ENCODE peak calls at places on chromosome 3, in four cellular contexts. I, R, B and T are unnamed samples.

GRCh38 chr3:66822059-66823009 is 175.8 kb upstream of the KBTBD8 start:
- DNase-seq in B (peak; percentile 91), I (peak; percentile 64), R (peak; percentile 9), T (peak; percentile 64)

GRCh38 chr3:101828289-101828688 is 21.0 kb upstream of the NFKBIZ start:
- DNase-seq in R (no peak), B (no peak), I (no peak), T (no peak)

GRCh38 chr3:191901746-191902145 is 440.8 kb downstream of the PYDC2 start:
- DNase-seq in B (no peak), R (no peak), I (no peak), T (no peak)

GRCh38 chr3:143348486-143349327 is 229.1 kb downstream of the CHST2 start:
- DNase-seq in B (no peak), I (peak; percentile 29), R (no peak), T (no peak)

GRCh38 chr3:184371570-184372018 is 6.4 kb downstream of the THPO start:
- DNase-seq in I (peak; percentile 73), R (no peak), B (peak; percentile 77), T (peak; percentile 73)

GRCh38 chr3:108102420-108103039 is 11.7 kb upstream of the CD47 start:
- DNase-seq in R (no peak), B (no peak), I (no peak), T (no peak)

GRCh38 chr3:172516318-172517214 is 6.7 kb downstream of the TNFSF10 start:
- DNase-seq in R (no peak), B (no peak), I (no peak), T (no peak)

GRCh38 chr3:41267975-41268640 is 68.8 kb downstream of the CTNNB1 start:
- DNase-seq in B (no peak), I (peak; percentile 69), R (no peak), T (peak; percentile 86)

GRCh38 chr3:128555098-128555825 is 62.3 kb upstream of the GATA2 start:
- DNase-seq in B (peak; percentile 66), R (no peak), I (no peak), T (no peak)

GRCh38 chr3:149621218-149622005 is 36.4 kb downstream of the WWTR1 start:
- DNase-seq in I (no peak), B (no peak), R (no peak), T (no peak)

GRCh38 chr3:106341090-106341489 is 472.3 kb upstream of the CBLB start:
- DNase-seq in R (no peak), I (no peak), B (no peak), T (no peak)

GRCh38 chr3:16243706-16244490 is 20.8 kb downstream of the DPH3 start:
- DNase-seq in I (no peak), R (no peak), B (no peak), T (no peak)

GRCh38 chr3:21517184-21517583 is 233.8 kb downstream of the ZNF385D start:
- DNase-seq in I (no peak), B (no peak), R (no peak), T (no peak)

GRCh38 chr3:12489832-12490231 is 5.6 kb downstream of the TSEN2 start:
- DNase-seq in R (no peak), B (no peak), I (no peak), T (no peak)

GRCh38 chr3:195763248-195763830 is 42.6 kb downstream of the MUC20 start:
- DNase-seq in B (no peak), R (no peak), I (no peak), T (no peak)

GRCh38 chr3:79255696-79256095 is 512.1 kb downstream of the ROBO1 start:
- DNase-seq in B (no peak), R (no peak), I (no peak), T (no peak)

GRCh38 chr3:133965906-133966305 is 63.8 kb downstream of the SLCO2A1 start:
- DNase-seq in B (no peak), R (no peak), I (no peak), T (no peak)

GRCh38 chr3:57256844-57257243 is 29.3 kb downstream of the APPL1 start:
- DNase-seq in R (no peak), B (no peak), I (no peak), T (no peak)

GRCh38 chr3:184145120-184145524 is 10.0 kb downstream of the EIF2B5 start:
- DNase-seq in B (peak; percentile 62), I (peak; percentile 33), R (no peak), T (no peak)

GRCh38 chr3:170909129-170909903 is 879 bp upstream of the EIF5A2 start:
- DNase-seq in I (no peak), B (no peak), R (no peak), T (no peak)

GRCh38 chr3:162780313-162780712 is 1283.7 kb downstream of the OTOL1 start:
- DNase-seq in B (no peak), I (no peak), R (no peak), T (no peak)

GRCh38 chr3:88059380-88060160 is 515 bp downstream of the ZNF654 start:
- DNase-seq in R (no peak), B (no peak), I (peak; percentile 20), T (no peak)

GRCh38 chr3:16151109-16151508 is 23.4 kb upstream of the GALNT15 start:
- DNase-seq in B (no peak), I (no peak), R (no peak), T (no peak)

GRCh38 chr3:177460100-177460499 is 262.8 kb upstream of the TBL1XR1 start:
- DNase-seq in I (no peak), R (no peak), B (no peak), T (no peak)

GRCh38 chr3:39184081-39184967 is 8.1 kb downstream of the XIRP1 start:
- DNase-seq in R (no peak), I (no peak), B (no peak), T (no peak)

GRCh38 chr3:21954709-21955108 is 203.7 kb upstream of the ZNF385D start:
- DNase-seq in I (no peak), B (no peak), R (no peak), T (no peak)

GRCh38 chr3:192570757-192571156 is 156.6 kb downstream of the FGF12 start:
- DNase-seq in R (no peak), B (no peak), I (no peak), T (no peak)

GRCh38 chr3:15977089-15977488 is 179.3 kb upstream of the ANKRD28 start:
- DNase-seq in B (no peak), I (no peak), R (no peak), T (no peak)

GRCh38 chr3:112604536-112604935 is 36.4 kb downstream of the CCDC80 start:
- DNase-seq in I (no peak), R (no peak), B (no peak), T (no peak)

GRCh38 chr3:153097213-153097612 is 64.8 kb upstream of the RAP2B start:
- DNase-seq in I (no peak), R (no peak), B (no peak), T (no peak)

GRCh38 chr3:166484470-166484869 is 647.2 kb upstream of the BCHE start:
- DNase-seq in R (no peak), B (no peak), I (no peak), T (no peak)

GRCh38 chr3:35562141-35562540 is 77.2 kb upstream of the ARPP21 start:
- DNase-seq in I (no peak), B (no peak), R (no peak), T (no peak)

GRCh38 chr3:139935071-139935865 is at the start of gene CLSTN2:
- DNase-seq in B (no peak), I (no peak), R (no peak), T (no peak)
- TF ChIP-seq EGR1 in B (no peak), I (no peak), R (no peak), T (no peak)

GRCh38 chr3:23701711-23702110 is 104.0 kb upstream of the UBE2E1 start:
- DNase-seq in R (no peak), B (no peak), I (no peak), T (no peak)
- TF ChIP-seq EGR1 in R (no peak), B (no peak), I (no peak), T (no peak)

DNA sequence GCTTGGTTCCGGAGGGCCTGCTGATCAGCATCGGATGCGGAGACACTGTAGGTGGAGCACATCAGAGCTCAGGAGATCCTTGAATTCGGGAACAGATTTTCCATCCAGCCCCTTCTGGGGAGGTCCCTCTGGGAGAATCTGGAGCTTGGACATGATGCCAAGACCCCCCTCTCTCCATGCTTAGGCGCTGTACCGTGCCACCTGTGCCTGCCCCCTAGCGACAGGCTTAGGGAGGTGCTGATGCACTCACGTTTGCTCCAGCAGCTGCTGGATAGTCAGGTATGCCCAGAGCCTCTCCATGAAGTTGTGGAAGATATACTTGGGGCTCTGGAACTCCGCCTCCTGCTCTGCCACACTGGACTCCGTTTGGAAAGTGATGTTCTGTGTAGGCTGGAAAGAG is 9.7 kb downstream of the ITIH4 start:
- DNase-seq in I (peak; percentile 59), R (no peak), B (peak; percentile 84), T (peak; percentile 12)
- TF ChIP-seq EGR1 in I (no peak), R (no peak), B (no peak), T (no peak)

DNA sequence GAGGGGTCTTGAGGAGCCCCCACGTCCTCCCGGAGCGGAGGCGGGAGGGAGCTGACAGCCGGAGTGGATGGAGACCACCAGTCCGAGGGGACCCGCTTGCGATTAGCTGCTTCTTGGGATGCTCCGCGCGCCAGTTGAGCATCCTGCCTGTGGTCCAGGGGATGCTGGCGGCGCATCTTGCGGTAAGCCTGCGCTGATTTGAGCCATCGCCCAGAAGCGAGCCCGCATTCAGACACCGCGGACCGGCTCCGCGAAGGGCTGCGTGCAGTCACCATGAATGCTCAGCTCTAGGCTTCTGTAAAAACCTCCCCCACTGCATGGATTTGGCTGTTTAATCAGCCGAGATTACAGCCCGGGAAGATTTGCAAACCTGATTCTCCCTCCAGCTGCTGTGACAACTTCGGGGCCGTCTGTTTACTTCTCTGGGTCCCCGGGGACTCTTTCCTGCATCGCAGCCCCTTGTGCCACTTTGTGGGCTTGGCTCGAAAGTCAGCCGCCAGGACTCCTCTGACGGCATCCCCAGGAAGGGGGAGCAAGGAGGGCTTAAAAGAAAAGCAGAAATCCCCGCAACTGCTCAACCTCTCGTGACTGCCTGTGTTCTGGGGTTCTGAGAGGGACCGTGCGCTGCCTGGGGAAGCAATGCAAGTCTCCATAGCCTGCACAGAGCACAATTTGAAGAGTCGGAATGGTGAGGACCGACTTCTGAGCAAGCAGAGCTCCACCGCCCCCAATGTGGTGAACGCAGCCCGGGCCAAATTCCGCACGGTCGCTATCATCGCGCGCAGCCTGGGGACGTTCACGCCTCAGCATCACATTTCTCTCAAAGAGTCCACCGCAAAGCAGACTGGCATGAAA is 171.1 kb downstream of the KCNAB1 start:
- DNase-seq in B (peak; percentile 69), R (no peak), I (no peak), T (no peak)
- TF ChIP-seq EGR1 in B (no peak), R (no peak), I (no peak), T (no peak)

GRCh38 chr3:120682095-120682681 is at the start of gene HGD:
- DNase-seq in B (no peak), R (no peak), I (no peak), T (no peak)
- TF ChIP-seq EGR1 in B (no peak), R (no peak), I (no peak), T (no peak)

GRCh38 chr3:69090021-69090420 is 5.3 kb downstream of the ARL6IP5 start:
- DNase-seq in B (no peak), R (no peak), I (no peak), T (no peak)
- TF ChIP-seq EGR1 in B (no peak), R (no peak), I (no peak), T (no peak)